ENCODE peak calls at places on chromosomes 13 and 19, in nine cellular contexts. One of them, this sample, is unnamed.

GRCh38 chr13:30371649-30372265 is 50.5 kb upstream of the UBE2L5 start:
- DNase-seq in progenitor cell of endocrine pancreas: no peak
- DNase-seq in stimulated activated naive CD8-positive, alpha-beta T cell treated with anti-CD3 and anti-CD28 coated beads, Interleukin-15, Interleukin-2, amounts not matched to agents 100 U/mL and 50 U/mL, for 24 hours: peak
- DNase-seq in LoVo: peak
- DNase-seq in D341Med: no peak
- DNase-seq in cardiac muscle cell: no peak
- DNase-seq in brain pericyte: no peak
- DNase-seq in CD4-positive, alpha-beta T cell: peak
- DNase-seq in activated naive CD4-positive, alpha-beta T cell treated with anti-CD3 and anti-CD28 coated beads for 36 hours: peak
- DNase-seq in this sample: no peak

GRCh38 chr19:6811906-6812305 is 39.4 kb downstream of the VAV1 start:
- DNase-seq in stimulated activated naive CD8-positive, alpha-beta T cell treated with anti-CD3 and anti-CD28 coated beads, Interleukin-15, Interleukin-2, amounts not matched to agents 100 U/mL and 50 U/mL, for 24 hours: no peak
- DNase-seq in activated naive CD4-positive, alpha-beta T cell treated with anti-CD3 and anti-CD28 coated beads for 36 hours: no peak
- DNase-seq in brain pericyte: no peak
- DNase-seq in cardiac muscle cell: no peak
- DNase-seq in progenitor cell of endocrine pancreas: no peak
- DNase-seq in LoVo: peak
- DNase-seq in CD4-positive, alpha-beta T cell: no peak
- DNase-seq in D341Med: peak
- DNase-seq in this sample: peak

GRCh38 chr19:46065486-46065885 is 24.7 kb upstream of the IGFL4 start:
- DNase-seq in activated naive CD4-positive, alpha-beta T cell treated with anti-CD3 and anti-CD28 coated beads for 36 hours: no peak
- DNase-seq in brain pericyte: no peak
- DNase-seq in LoVo: peak
- DNase-seq in cardiac muscle cell: no peak
- DNase-seq in D341Med: no peak
- DNase-seq in stimulated activated naive CD8-positive, alpha-beta T cell treated with anti-CD3 and anti-CD28 coated beads, Interleukin-15, Interleukin-2, amounts not matched to agents 100 U/mL and 50 U/mL, for 24 hours: no peak
- DNase-seq in progenitor cell of endocrine pancreas: no peak
- DNase-seq in CD4-positive, alpha-beta T cell: no peak
- DNase-seq in this sample: no peak

GRCh38 chr19:14107581-14108461 is 9.7 kb downstream of the PRKACA start:
- DNase-seq in brain pericyte: no peak
- DNase-seq in cardiac muscle cell: no peak
- DNase-seq in activated naive CD4-positive, alpha-beta T cell treated with anti-CD3 and anti-CD28 coated beads for 36 hours: no peak
- DNase-seq in LoVo: no peak
- DNase-seq in stimulated activated naive CD8-positive, alpha-beta T cell treated with anti-CD3 and anti-CD28 coated beads, Interleukin-15, Interleukin-2, amounts not matched to agents 100 U/mL and 50 U/mL, for 24 hours: no peak
- DNase-seq in D341Med: no peak
- DNase-seq in progenitor cell of endocrine pancreas: no peak
- DNase-seq in CD4-positive, alpha-beta T cell: no peak
- DNase-seq in this sample: no peak

GRCh38 chr19:39166571-39167391 is 30.0 kb upstream of the NCCRP1 start:
- DNase-seq in progenitor cell of endocrine pancreas: no peak
- DNase-seq in cardiac muscle cell: peak
- DNase-seq in brain pericyte: no peak
- DNase-seq in D341Med: no peak
- DNase-seq in activated naive CD4-positive, alpha-beta T cell treated with anti-CD3 and anti-CD28 coated beads for 36 hours: no peak
- DNase-seq in CD4-positive, alpha-beta T cell: no peak
- DNase-seq in stimulated activated naive CD8-positive, alpha-beta T cell treated with anti-CD3 and anti-CD28 coated beads, Interleukin-15, Interleukin-2, amounts not matched to agents 100 U/mL and 50 U/mL, for 24 hours: no peak
- DNase-seq in LoVo: no peak
- DNase-seq in this sample: peak

GRCh38 chr19:18919895-18920204 is 335 bp downstream of the DDX49 start:
- DNase-seq in LoVo: no peak
- DNase-seq in activated naive CD4-positive, alpha-beta T cell treated with anti-CD3 and anti-CD28 coated beads for 36 hours: no peak
- DNase-seq in CD4-positive, alpha-beta T cell: no peak
- DNase-seq in brain pericyte: no peak
- DNase-seq in D341Med: no peak
- DNase-seq in cardiac muscle cell: no peak
- DNase-seq in progenitor cell of endocrine pancreas: no peak
- DNase-seq in stimulated activated naive CD8-positive, alpha-beta T cell treated with anti-CD3 and anti-CD28 coated beads, Interleukin-15, Interleukin-2, amounts not matched to agents 100 U/mL and 50 U/mL, for 24 hours: no peak
- DNase-seq in this sample: no peak

GRCh38 chr13:106036870-106037269 is 498.6 kb downstream of the EFNB2 start:
- DNase-seq in cardiac muscle cell: peak
- DNase-seq in stimulated activated naive CD8-positive, alpha-beta T cell treated with anti-CD3 and anti-CD28 coated beads, Interleukin-15, Interleukin-2, amounts not matched to agents 100 U/mL and 50 U/mL, for 24 hours: no peak
- DNase-seq in LoVo: no peak
- DNase-seq in D341Med: peak
- DNase-seq in CD4-positive, alpha-beta T cell: no peak
- DNase-seq in progenitor cell of endocrine pancreas: no peak
- DNase-seq in activated naive CD4-positive, alpha-beta T cell treated with anti-CD3 and anti-CD28 coated beads for 36 hours: no peak
- DNase-seq in brain pericyte: no peak
- DNase-seq in this sample: peak

GRCh38 chr19:46718157-46718933 is 1.4 kb upstream of the PRKD2 start:
- DNase-seq in CD4-positive, alpha-beta T cell: peak
- DNase-seq in D341Med: no peak
- DNase-seq in LoVo: peak
- DNase-seq in stimulated activated naive CD8-positive, alpha-beta T cell treated with anti-CD3 and anti-CD28 coated beads, Interleukin-15, Interleukin-2, amounts not matched to agents 100 U/mL and 50 U/mL, for 24 hours: peak
- DNase-seq in activated naive CD4-positive, alpha-beta T cell treated with anti-CD3 and anti-CD28 coated beads for 36 hours: peak
- DNase-seq in progenitor cell of endocrine pancreas: no peak
- DNase-seq in cardiac muscle cell: no peak
- DNase-seq in brain pericyte: no peak
- DNase-seq in this sample: peak

GRCh38 chr19:51341976-51342580 is at the start of gene VSIG10L:
- DNase-seq in progenitor cell of endocrine pancreas: no peak
- DNase-seq in activated naive CD4-positive, alpha-beta T cell treated with anti-CD3 and anti-CD28 coated beads for 36 hours: no peak
- DNase-seq in cardiac muscle cell: no peak
- DNase-seq in CD4-positive, alpha-beta T cell: no peak
- DNase-seq in brain pericyte: no peak
- DNase-seq in D341Med: no peak
- DNase-seq in LoVo: no peak
- DNase-seq in stimulated activated naive CD8-positive, alpha-beta T cell treated with anti-CD3 and anti-CD28 coated beads, Interleukin-15, Interleukin-2, amounts not matched to agents 100 U/mL and 50 U/mL, for 24 hours: no peak
- DNase-seq in this sample: no peak

GRCh38 chr13:68304287-68304893 is 1074.3 kb upstream of the PCDH9 start:
- DNase-seq in D341Med: peak
- DNase-seq in cardiac muscle cell: peak
- DNase-seq in brain pericyte: no peak
- DNase-seq in CD4-positive, alpha-beta T cell: no peak
- DNase-seq in progenitor cell of endocrine pancreas: no peak
- DNase-seq in activated naive CD4-positive, alpha-beta T cell treated with anti-CD3 and anti-CD28 coated beads for 36 hours: no peak
- DNase-seq in stimulated activated naive CD8-positive, alpha-beta T cell treated with anti-CD3 and anti-CD28 coated beads, Interleukin-15, Interleukin-2, amounts not matched to agents 100 U/mL and 50 U/mL, for 24 hours: no peak
- DNase-seq in LoVo: peak
- DNase-seq in this sample: peak

GRCh38 chr13:96109125-96109524 is 19.2 kb downstream of the HS6ST3 start:
- DNase-seq in D341Med: no peak
- DNase-seq in stimulated activated naive CD8-positive, alpha-beta T cell treated with anti-CD3 and anti-CD28 coated beads, Interleukin-15, Interleukin-2, amounts not matched to agents 100 U/mL and 50 U/mL, for 24 hours: no peak
- DNase-seq in brain pericyte: no peak
- DNase-seq in LoVo: no peak
- DNase-seq in CD4-positive, alpha-beta T cell: no peak
- DNase-seq in activated naive CD4-positive, alpha-beta T cell treated with anti-CD3 and anti-CD28 coated beads for 36 hours: no peak
- DNase-seq in cardiac muscle cell: no peak
- DNase-seq in progenitor cell of endocrine pancreas: no peak
- DNase-seq in this sample: no peak

GRCh38 chr13:78382481-78382880 is 220.9 kb downstream of the POU4F1 start:
- DNase-seq in brain pericyte: no peak
- DNase-seq in D341Med: no peak
- DNase-seq in cardiac muscle cell: no peak
- DNase-seq in CD4-positive, alpha-beta T cell: no peak
- DNase-seq in activated naive CD4-positive, alpha-beta T cell treated with anti-CD3 and anti-CD28 coated beads for 36 hours: no peak
- DNase-seq in progenitor cell of endocrine pancreas: no peak
- DNase-seq in stimulated activated naive CD8-positive, alpha-beta T cell treated with anti-CD3 and anti-CD28 coated beads, Interleukin-15, Interleukin-2, amounts not matched to agents 100 U/mL and 50 U/mL, for 24 hours: no peak
- DNase-seq in LoVo: no peak
- DNase-seq in this sample: peak

GRCh38 chr19:4057913-4058695 is 8.6 kb downstream of the ZBTB7A start:
- DNase-seq in brain pericyte: no peak
- DNase-seq in cardiac muscle cell: no peak
- DNase-seq in D341Med: no peak
- DNase-seq in LoVo: no peak
- DNase-seq in stimulated activated naive CD8-positive, alpha-beta T cell treated with anti-CD3 and anti-CD28 coated beads, Interleukin-15, Interleukin-2, amounts not matched to agents 100 U/mL and 50 U/mL, for 24 hours: peak
- DNase-seq in CD4-positive, alpha-beta T cell: no peak
- DNase-seq in progenitor cell of endocrine pancreas: no peak
- DNase-seq in activated naive CD4-positive, alpha-beta T cell treated with anti-CD3 and anti-CD28 coated beads for 36 hours: peak
- DNase-seq in this sample: peak

GRCh38 chr13:60267498-60268202 is 103.9 kb upstream of the DIAPH3 start:
- DNase-seq in LoVo: no peak
- DNase-seq in activated naive CD4-positive, alpha-beta T cell treated with anti-CD3 and anti-CD28 coated beads for 36 hours: peak
- DNase-seq in brain pericyte: no peak
- DNase-seq in progenitor cell of endocrine pancreas: no peak
- DNase-seq in cardiac muscle cell: peak
- DNase-seq in CD4-positive, alpha-beta T cell: no peak
- DNase-seq in D341Med: no peak
- DNase-seq in stimulated activated naive CD8-positive, alpha-beta T cell treated with anti-CD3 and anti-CD28 coated beads, Interleukin-15, Interleukin-2, amounts not matched to agents 100 U/mL and 50 U/mL, for 24 hours: peak
- DNase-seq in this sample: no peak

GRCh38 chr13:30998548-30999140 is 66.2 kb downstream of the TEX26 start:
- DNase-seq in brain pericyte: peak
- DNase-seq in D341Med: no peak
- DNase-seq in LoVo: no peak
- DNase-seq in stimulated activated naive CD8-positive, alpha-beta T cell treated with anti-CD3 and anti-CD28 coated beads, Interleukin-15, Interleukin-2, amounts not matched to agents 100 U/mL and 50 U/mL, for 24 hours: no peak
- DNase-seq in CD4-positive, alpha-beta T cell: no peak
- DNase-seq in progenitor cell of endocrine pancreas: no peak
- DNase-seq in activated naive CD4-positive, alpha-beta T cell treated with anti-CD3 and anti-CD28 coated beads for 36 hours: no peak
- DNase-seq in cardiac muscle cell: peak
- DNase-seq in this sample: no peak

GRCh38 chr19:45613926-45614725 is 12.1 kb upstream of the GPR4 start:
- DNase-seq in progenitor cell of endocrine pancreas: no peak
- DNase-seq in LoVo: peak
- DNase-seq in stimulated activated naive CD8-positive, alpha-beta T cell treated with anti-CD3 and anti-CD28 coated beads, Interleukin-15, Interleukin-2, amounts not matched to agents 100 U/mL and 50 U/mL, for 24 hours: peak
- DNase-seq in CD4-positive, alpha-beta T cell: no peak
- DNase-seq in cardiac muscle cell: no peak
- DNase-seq in D341Med: no peak
- DNase-seq in brain pericyte: peak
- DNase-seq in activated naive CD4-positive, alpha-beta T cell treated with anti-CD3 and anti-CD28 coated beads for 36 hours: peak
- DNase-seq in this sample: no peak

GRCh38 chr13:33351324-33351723 is 65.8 kb upstream of the STARD13 start:
- DNase-seq in cardiac muscle cell: no peak
- DNase-seq in CD4-positive, alpha-beta T cell: no peak
- DNase-seq in brain pericyte: no peak
- DNase-seq in D341Med: no peak
- DNase-seq in activated naive CD4-positive, alpha-beta T cell treated with anti-CD3 and anti-CD28 coated beads for 36 hours: no peak
- DNase-seq in LoVo: no peak
- DNase-seq in stimulated activated naive CD8-positive, alpha-beta T cell treated with anti-CD3 and anti-CD28 coated beads, Interleukin-15, Interleukin-2, amounts not matched to agents 100 U/mL and 50 U/mL, for 24 hours: no peak
- DNase-seq in progenitor cell of endocrine pancreas: no peak
- DNase-seq in this sample: no peak

GRCh38 chr19:17052439-17052838 is 22.8 kb downstream of the HAUS8 start:
- DNase-seq in D341Med: peak
- DNase-seq in LoVo: peak
- DNase-seq in brain pericyte: no peak
- DNase-seq in activated naive CD4-positive, alpha-beta T cell treated with anti-CD3 and anti-CD28 coated beads for 36 hours: peak
- DNase-seq in progenitor cell of endocrine pancreas: no peak
- DNase-seq in CD4-positive, alpha-beta T cell: peak
- DNase-seq in cardiac muscle cell: peak
- DNase-seq in stimulated activated naive CD8-positive, alpha-beta T cell treated with anti-CD3 and anti-CD28 coated beads, Interleukin-15, Interleukin-2, amounts not matched to agents 100 U/mL and 50 U/mL, for 24 hours: no peak
- DNase-seq in this sample: peak

This sample was measured in WERI-Rb-1.